ENCODE peak calls at places on chromosomes 11 and 22, in nine cellular contexts. O is cardiac muscle cell, G is type B pancreatic cell, W is kidney, Q is colonic mucosa, P is Calu3, E is brain microvascular endothelial cell, J is osteocyte, U is WTC11. Y is an unnamed sample.

GRCh38 chr11:74749127-74749964 is 697 bp downstream of the RNF169 start:
- DNase-seq in O (peak), G (peak), W (peak), Q (peak), P (peak), E (peak), J (no peak), U (peak), Y (peak)

GRCh38 chr11:119100960-119101349 is 698 bp downstream of the DPAGT1 start:
- DNase-seq in O (no peak), G (no peak), W (no peak), Q (no peak), P (no peak), E (no peak), J (no peak), U (peak), Y (no peak)

GRCh38 chr11:33953289-33953688 is 61.4 kb upstream of the LMO2 start:
- DNase-seq in O (no peak), G (no peak), W (no peak), Q (no peak), P (no peak), E (no peak), J (no peak), U (no peak), Y (no peak)

GRCh38 chr11:86524603-86525352 is 147.6 kb downstream of the ME3 start:
- DNase-seq in O (peak), G (no peak), W (no peak), Q (no peak), P (no peak), E (peak), J (no peak), U (no peak), Y (no peak)

GRCh38 chr11:128207861-128208321 is 379.5 kb downstream of the ETS1 start:
- DNase-seq in O (peak), G (no peak), W (no peak), Q (no peak), P (peak), E (peak), J (no peak), U (no peak), Y (no peak)

GRCh38 chr11:65440831-65441499 is 18.4 kb downstream of the NEAT1 start:
- DNase-seq in O (peak), G (no peak), W (peak), Q (no peak), P (no peak), E (peak), J (no peak), U (no peak), Y (peak)

GRCh38 chr11:79390923-79391322 is 49.9 kb downstream of the TENM4 start:
- DNase-seq in O (no peak), G (no peak), W (no peak), Q (no peak), P (no peak), E (no peak), J (no peak), U (no peak), Y (no peak)

GRCh38 chr11:43367382-43368178 is 8.9 kb downstream of the TTC17 start:
- DNase-seq in O (peak), G (no peak), W (no peak), Q (no peak), P (no peak), E (no peak), J (no peak), U (no peak), Y (no peak)

GRCh38 chr11:67731583-67731982 is 57.2 kb upstream of the ALDH3B2 start:
- DNase-seq in O (no peak), G (no peak), W (no peak), Q (no peak), P (no peak), E (no peak), J (no peak), U (no peak), Y (no peak)

GRCh38 chr11:4713241-4713640 is 8.7 kb downstream of the MMP26 start:
- DNase-seq in O (no peak), G (no peak), W (no peak), Q (no peak), P (no peak), E (peak), J (no peak), U (no peak), Y (no peak)

GRCh38 chr22:20741634-20742581 is 32.0 kb upstream of the SERPIND1 start:
- DNase-seq in O (peak), G (no peak), W (peak), Q (peak), P (peak), E (peak), J (no peak), U (peak), Y (no peak)

GRCh38 chr11:70225629-70226582 is 22.8 kb downstream of the FADD start:
- DNase-seq in O (peak), G (no peak), W (no peak), Q (peak), P (no peak), E (no peak), J (no peak), U (no peak), Y (no peak)

GRCh38 chr22:20533095-20533878 is 25.9 kb downstream of the MED15 start:
- DNase-seq in O (no peak), G (no peak), W (no peak), Q (no peak), P (no peak), E (no peak), J (no peak), U (no peak), Y (no peak)

GRCh38 chr11:44749160-44749559 is 22.4 kb downstream of the TSPAN18 start:
- DNase-seq in O (no peak), G (no peak), W (no peak), Q (no peak), P (no peak), E (no peak), J (no peak), U (no peak), Y (no peak)

GRCh38 chr22:21102659-21103267 is 57.0 kb downstream of the LRRC74B start:
- DNase-seq in O (peak), G (peak), W (peak), Q (peak), P (peak), E (peak), J (peak), U (peak), Y (peak)

GRCh38 chr22:50048836-50049235 is 9.3 kb downstream of the TTLL8 start:
- DNase-seq in O (no peak), G (no peak), W (peak), Q (no peak), P (no peak), E (no peak), J (no peak), U (no peak), Y (no peak)
- TF ChIP-seq CTCF in O (no peak), G (no peak), W (no peak), Q (no peak), P (no peak), E (no peak), J (no peak), U (no peak), Y (no peak)

GRCh38 chr22:45335021-45335818 is 25.5 kb downstream of the FAM118A start:
- DNase-seq in O (no peak), G (no peak), W (no peak), Q (no peak), P (no peak), E (no peak), J (no peak), U (peak), Y (no peak)
- TF ChIP-seq CTCF in O (no peak), G (peak), W (no peak), Q (no peak), P (no peak), E (peak), J (no peak), U (no peak), Y (no peak)

GRCh38 chr11:10317776-10318526 is 13.1 kb downstream of the ADM start:
- DNase-seq in O (no peak), G (no peak), W (no peak), Q (no peak), P (no peak), E (no peak), J (no peak), U (no peak), Y (no peak)
- TF ChIP-seq CTCF in O (no peak), G (no peak), W (no peak), Q (no peak), P (no peak), E (no peak), J (no peak), U (no peak), Y (no peak)

DNA sequence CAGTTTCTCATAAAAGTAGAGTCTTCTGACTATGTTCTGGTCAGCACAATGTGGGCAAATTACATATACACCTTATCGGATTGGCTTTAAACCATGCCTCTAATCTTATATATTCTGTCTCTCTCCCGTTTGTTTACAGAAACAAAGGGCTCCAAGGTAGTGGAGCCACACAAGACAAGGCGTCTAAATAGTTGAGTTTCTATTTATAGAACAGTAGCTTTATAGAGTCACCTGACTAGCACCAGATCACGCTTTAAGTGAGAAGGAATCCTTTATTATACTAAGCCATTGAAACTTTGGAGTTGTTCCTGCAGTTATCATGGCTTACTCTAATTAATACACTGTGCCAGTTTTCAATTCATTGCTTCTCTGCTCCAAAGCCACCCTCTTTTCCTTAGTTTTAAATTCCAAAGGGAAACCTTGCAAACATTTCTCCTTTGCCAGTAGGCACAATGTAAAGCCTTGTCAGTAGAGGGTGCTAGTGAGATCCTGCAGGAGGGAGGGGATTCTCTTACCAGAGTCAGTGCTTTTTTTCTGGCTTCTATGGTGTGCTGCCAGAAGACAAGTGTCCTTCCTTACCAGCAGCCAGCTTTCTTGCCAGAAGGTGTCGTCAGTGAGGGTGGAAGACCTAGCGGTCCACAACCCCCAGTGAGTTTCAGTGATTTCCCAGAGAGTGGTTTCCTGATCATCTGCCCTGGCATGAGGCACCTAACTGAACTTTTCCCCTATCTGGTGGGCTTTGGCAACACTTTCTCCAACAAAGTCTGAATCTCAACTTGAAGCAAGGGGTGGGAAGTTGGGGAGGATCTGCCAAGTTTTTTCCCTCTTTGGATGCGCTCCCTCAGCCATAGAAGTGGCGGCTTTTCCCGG is 71.7 kb downstream of the RAB38 start:
- DNase-seq in O (peak), G (no peak), W (no peak), Q (peak), P (peak), E (peak), J (no peak), U (peak), Y (no peak)
- TF ChIP-seq CTCF in O (peak), G (peak), W (peak), Q (peak), P (peak), E (peak), J (peak), U (peak), Y (peak)

GRCh38 chr11:32385998-32386397 is 49.3 kb downstream of the WT1 start:
- DNase-seq in O (peak), G (no peak), W (no peak), Q (peak), P (peak), E (peak), J (no peak), U (peak), Y (no peak)
- TF ChIP-seq CTCF in O (peak), G (peak), W (no peak), Q (no peak), P (peak), E (peak), J (no peak), U (peak), Y (no peak)

GRCh38 chr22:38305481-38306448 is 11.5 kb downstream of the CSNK1E start:
- DNase-seq in O (peak), G (no peak), W (no peak), Q (peak), P (peak), E (no peak), J (no peak), U (peak), Y (no peak)
- TF ChIP-seq CTCF in O (no peak), G (no peak), W (no peak), Q (no peak), P (no peak), E (no peak), J (no peak), U (no peak), Y (no peak)

DNA sequence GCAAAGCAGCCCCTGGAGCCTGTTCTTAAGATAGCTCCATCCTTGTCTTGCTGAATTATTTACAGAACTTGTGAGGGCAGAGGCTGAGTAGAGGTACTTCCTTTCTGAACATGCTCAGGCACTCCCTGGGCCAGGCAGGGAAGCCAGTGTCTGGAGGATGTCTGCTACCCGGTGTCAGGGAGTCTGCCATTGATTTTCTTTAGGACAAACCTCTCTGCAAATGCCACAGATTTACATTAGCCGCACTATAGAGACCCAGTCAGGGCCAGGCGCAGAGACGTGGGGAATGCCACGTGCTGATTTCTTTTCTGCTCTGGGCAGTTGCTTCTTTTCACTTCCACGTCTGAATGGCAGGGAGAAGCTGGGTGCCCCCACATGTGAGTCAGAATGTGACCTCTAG is 585.5 kb downstream of the NTM start:
- DNase-seq in O (no peak), G (no peak), W (no peak), Q (no peak), P (no peak), E (no peak), J (no peak), U (no peak), Y (no peak)
- TF ChIP-seq CTCF in O (no peak), G (no peak), W (no peak), Q (no peak), P (no peak), E (no peak), J (no peak), U (no peak), Y (no peak)

DNA sequence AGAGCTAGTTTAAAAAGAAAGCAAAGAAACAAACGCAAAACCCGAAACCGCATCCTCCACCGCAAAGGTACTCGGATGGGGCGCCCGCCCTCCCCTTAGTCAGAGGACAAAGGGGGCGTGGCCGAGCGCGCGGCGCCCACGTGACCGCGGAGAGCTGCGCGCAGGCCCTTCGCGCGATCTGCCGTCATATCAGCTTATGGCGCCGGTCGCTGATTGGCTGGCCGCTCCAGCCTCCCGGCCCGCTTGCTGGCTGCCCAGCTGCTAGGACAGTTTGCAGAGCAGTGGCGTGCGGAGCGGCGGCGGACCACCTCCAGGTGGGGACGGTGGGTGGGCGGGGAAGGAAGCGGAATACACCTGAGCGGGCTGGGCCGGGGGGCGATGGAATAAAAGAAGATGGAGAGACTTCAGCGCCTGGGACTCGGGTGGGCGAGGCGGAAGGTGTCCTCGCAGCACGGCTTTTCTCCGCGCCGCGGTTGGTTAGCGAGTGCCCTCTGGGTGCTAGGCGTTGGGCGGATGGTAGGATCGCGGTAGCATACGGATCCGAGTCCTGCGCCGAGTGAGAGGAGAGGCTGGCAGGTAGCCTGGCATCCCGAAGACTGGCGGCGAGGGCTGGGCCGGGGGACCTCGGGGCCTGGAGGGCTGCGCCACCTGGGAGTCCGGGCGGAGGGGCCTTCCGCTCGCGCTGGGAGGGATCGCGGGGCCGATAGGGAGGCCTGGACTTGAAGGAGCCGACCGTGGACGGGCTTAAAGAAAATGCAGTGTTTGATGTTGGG is at the start of gene SC5D:
- DNase-seq in O (peak), G (peak), W (peak), Q (peak), P (peak), E (peak), J (peak), U (peak), Y (peak)
- TF ChIP-seq CTCF in O (no peak), G (no peak), W (no peak), Q (no peak), P (no peak), E (no peak), J (no peak), U (no peak), Y (no peak)

Y was measured in CD14-positive monocyte.